ENCODE peak calls at places on chromosomes 12 and 14, in six cellular contexts. I is HepG2, A is K562, E is GM12891, J is H1, Q is GM12878. B is an unnamed sample.

GRCh38 chr12:32365473-32366064 is 33.8 kb upstream of the FGD4 start:
- DNase-seq in I (peak), A (peak), E (peak), J (no peak), Q (peak), B (no peak)

GRCh38 chr12:124765571-124766489 is 97.8 kb downstream of the SCARB1 start:
- DNase-seq in I (no peak), A (no peak), E (no peak), J (no peak), Q (no peak), B (no peak)

GRCh38 chr12:70052931-70053497 is 190.2 kb upstream of the CNOT2 start:
- DNase-seq in I (peak), A (peak), E (no peak), J (no peak), Q (no peak), B (no peak)

GRCh38 chr12:96471368-96472040 is 17.9 kb upstream of the CFAP54 start:
- DNase-seq in I (no peak), A (no peak), E (no peak), J (no peak), Q (no peak), B (no peak)

GRCh38 chr14:22852940-22853767 is 16.8 kb downstream of the MMP14 start:
- DNase-seq in I (peak), A (peak), E (peak), J (peak), Q (peak), B (no peak)

GRCh38 chr12:44616385-44616784 is 259.7 kb downstream of the NELL2 start:
- DNase-seq in I (no peak), A (no peak), E (no peak), J (no peak), Q (no peak), B (no peak)

GRCh38 chr14:104682107-104682593 is 7.3 kb upstream of the INF2 start:
- DNase-seq in I (no peak), A (no peak), E (no peak), J (peak), Q (no peak), B (no peak)

GRCh38 chr12:8081921-8082577 is at the start of gene NECAP1:
- DNase-seq in I (peak), A (peak), E (peak), J (peak), Q (peak), B (peak)

GRCh38 chr12:124565071-124565491 is 2.3 kb downstream of the NCOR2 start:
- DNase-seq in I (no peak), A (no peak), E (no peak), J (peak), Q (no peak), B (no peak)

GRCh38 chr12:98439471-98440164 is 75.8 kb upstream of the TMPO start:
- DNase-seq in I (no peak), A (no peak), E (no peak), J (no peak), Q (no peak), B (no peak)

GRCh38 chr14:31419179-31420012 is 954 bp downstream of the HEATR5A start:
- DNase-seq in I (no peak), A (no peak), E (peak), J (no peak), Q (no peak), B (no peak)

GRCh38 chr14:59187802-59188460 is 536 bp upstream of the DAAM1 start:
- DNase-seq in I (no peak), A (peak), E (no peak), J (no peak), Q (no peak), B (no peak)

GRCh38 chr12:100611031-100611430 is 37.5 kb downstream of the GAS2L3 start:
- DNase-seq in I (no peak), A (no peak), E (no peak), J (no peak), Q (no peak), B (no peak)

GRCh38 chr12:34291426-34291901 is 269.2 kb downstream of the ALG10 start:
- DNase-seq in I (no peak), A (no peak), E (no peak), J (no peak), Q (no peak), B (no peak)

GRCh38 chr12:74537126-74537706 is 419 bp upstream of the ATXN7L3B start:
- DNase-seq in I (peak), A (peak), E (peak), J (no peak), Q (peak), B (no peak)

GRCh38 chr12:123938679-123939480 is 33.8 kb downstream of the CCDC92 start:
- DNase-seq in I (no peak), A (peak), E (no peak), J (peak), Q (no peak), B (no peak)

GRCh38 chr12:123546281-123546680 is 12.8 kb upstream of the RILPL1 start:
- DNase-seq in I (no peak), A (no peak), E (no peak), J (no peak), Q (no peak), B (no peak)

GRCh38 chr12:66665416-66665815 is 13.5 kb downstream of the GRIP1 start:
- DNase-seq in I (no peak), A (no peak), E (no peak), J (no peak), Q (no peak), B (no peak)

GRCh38 chr12:9104087-9104486 is 11.6 kb downstream of the A2M start:
- DNase-seq in I (no peak), A (no peak), E (no peak), J (no peak), Q (no peak), B (no peak)

GRCh38 chr14:60647081-60647836 is 2.0 kb downstream of the SIX1 start:
- DNase-seq in I (peak), A (no peak), E (no peak), J (peak), Q (no peak), B (no peak)

GRCh38 chr12:22860926-22861325 is 236.0 kb downstream of the ETNK1 start:
- DNase-seq in I (no peak), A (no peak), E (no peak), J (no peak), Q (no peak), B (no peak)

GRCh38 chr14:36810209-36810608 is 148.5 kb downstream of the PAX9 start:
- DNase-seq in I (no peak), A (no peak), E (no peak), J (no peak), Q (no peak), B (no peak)

GRCh38 chr14:75123991-75124390 is 2.9 kb downstream of the NEK9 start:
- DNase-seq in I (no peak), A (peak), E (no peak), J (no peak), Q (no peak), B (no peak)

GRCh38 chr12:48016373-48017020 is 12.2 kb upstream of the COL2A1 start:
- DNase-seq in I (no peak), A (no peak), E (no peak), J (no peak), Q (no peak), B (no peak)

GRCh38 chr14:24692382-24693352 is 58.7 kb upstream of the GZMB start:
- DNase-seq in I (no peak), A (no peak), E (no peak), J (no peak), Q (no peak), B (no peak)

GRCh38 chr12:24240707-24241106 is 291.2 kb upstream of the SOX5 start:
- DNase-seq in I (no peak), A (no peak), E (no peak), J (no peak), Q (no peak), B (no peak)

GRCh38 chr14:75200451-75200850 is 24.0 kb upstream of the TMED10 start:
- DNase-seq in I (no peak), A (no peak), E (no peak), J (no peak), Q (no peak), B (no peak)

GRCh38 chr14:97077253-97077653 is 280.1 kb downstream of the VRK1 start:
- DNase-seq in I (no peak), A (peak), E (peak), J (no peak), Q (peak), B (no peak)

GRCh38 chr14:32129124-32129523 is 52.0 kb downstream of the ARHGAP5 start:
- DNase-seq in I (no peak), A (no peak), E (no peak), J (no peak), Q (no peak), B (no peak)

DNA sequence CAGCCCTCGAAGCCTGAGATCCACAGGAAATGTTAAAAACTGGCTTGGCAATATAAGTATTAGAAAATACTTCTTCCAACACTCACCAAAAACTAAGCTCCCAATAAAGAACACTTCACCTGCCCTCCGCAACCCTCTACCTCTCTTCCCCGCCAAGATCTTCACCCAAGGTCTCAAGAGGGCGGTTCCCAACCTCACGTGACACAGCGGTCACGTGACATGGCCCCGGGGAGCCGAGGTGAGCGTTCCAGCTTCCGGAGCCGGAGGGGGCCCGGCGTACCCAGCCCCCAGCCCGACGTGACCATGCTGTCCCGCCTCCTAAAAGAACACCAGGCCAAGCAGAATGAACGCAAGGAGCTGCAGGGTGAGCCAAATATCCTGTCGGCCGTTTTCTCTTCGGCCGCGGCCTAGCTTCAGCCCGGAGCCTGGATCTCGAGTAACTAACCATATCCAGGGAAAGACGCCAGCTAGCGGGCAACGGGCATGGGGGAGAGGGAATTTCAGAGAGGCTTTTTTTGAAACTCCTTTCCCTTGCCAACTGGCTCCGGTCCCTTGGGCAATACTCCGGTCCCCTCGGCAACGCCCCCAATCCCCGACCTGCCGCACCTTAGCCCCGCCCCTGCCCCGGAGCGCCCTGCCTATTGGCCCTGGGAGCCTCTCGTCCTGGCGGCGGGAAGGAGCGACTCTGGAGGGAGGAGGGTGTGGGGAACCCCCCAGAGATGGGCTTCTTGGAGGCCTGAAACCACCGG is at the start of gene BLOC1S1:
- DNase-seq in I (peak), A (peak), E (peak), J (peak), Q (peak), B (peak)
- TF ChIP-seq POLR2AphosphoS5 in I (peak), A (peak), E (peak), J (peak), Q (peak), B (peak)

GRCh38 chr12:14240873-14241220 is 124.6 kb upstream of the ATF7IP start:
- DNase-seq in I (no peak), A (no peak), E (no peak), J (no peak), Q (no peak), B (no peak)

GRCh38 chr12:14243941-14244340 is 121.5 kb upstream of the ATF7IP start:
- DNase-seq in I (no peak), A (no peak), E (no peak), J (no peak), Q (no peak), B (no peak)

GRCh38 chr12:14238224-14238792 is 127.2 kb upstream of the ATF7IP start:
- DNase-seq in I (no peak), A (no peak), E (no peak), J (no peak), Q (no peak), B (no peak)

GRCh38 chr12:14239350-14239934 is 126.0 kb upstream of the ATF7IP start:
- DNase-seq in I (peak), A (no peak), E (no peak), J (peak), Q (peak), B (no peak)

GRCh38 chr12:14239935-14240872 is 125.3 kb upstream of the ATF7IP start:
- DNase-seq in I (no peak), A (no peak), E (no peak), J (peak), Q (peak), B (no peak)
- TF ChIP-seq POLR2A in I (no peak), A (no peak), E (no peak), J (no peak), Q (no peak), B (peak)

DNA sequence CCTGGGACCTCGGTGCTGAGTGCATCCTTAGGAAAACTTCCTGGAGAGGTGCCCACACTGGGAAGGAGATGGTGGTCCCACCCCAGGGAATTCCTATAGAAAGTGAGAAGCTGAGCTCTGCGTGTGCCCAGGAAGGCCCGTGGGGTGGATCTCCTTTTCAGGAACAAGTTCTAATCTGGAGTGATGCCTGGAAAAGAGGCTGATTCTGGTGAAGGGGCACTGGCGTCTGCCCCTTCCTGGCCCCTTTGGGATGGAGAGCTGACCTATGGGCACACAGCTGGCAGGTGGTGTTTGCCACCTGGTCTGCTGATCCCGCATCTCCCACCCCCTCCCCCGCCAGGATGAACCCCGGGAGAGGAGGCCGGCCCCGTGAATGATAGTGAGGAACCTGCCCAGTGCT is 142.0 kb upstream of the RTL1 start:
- DNase-seq in I (no peak), A (no peak), E (no peak), J (no peak), Q (no peak), B (no peak)
- TF ChIP-seq TAF1 in I (no peak), A (no peak), E (no peak), J (no peak), Q (no peak), B (no peak)

DNA sequence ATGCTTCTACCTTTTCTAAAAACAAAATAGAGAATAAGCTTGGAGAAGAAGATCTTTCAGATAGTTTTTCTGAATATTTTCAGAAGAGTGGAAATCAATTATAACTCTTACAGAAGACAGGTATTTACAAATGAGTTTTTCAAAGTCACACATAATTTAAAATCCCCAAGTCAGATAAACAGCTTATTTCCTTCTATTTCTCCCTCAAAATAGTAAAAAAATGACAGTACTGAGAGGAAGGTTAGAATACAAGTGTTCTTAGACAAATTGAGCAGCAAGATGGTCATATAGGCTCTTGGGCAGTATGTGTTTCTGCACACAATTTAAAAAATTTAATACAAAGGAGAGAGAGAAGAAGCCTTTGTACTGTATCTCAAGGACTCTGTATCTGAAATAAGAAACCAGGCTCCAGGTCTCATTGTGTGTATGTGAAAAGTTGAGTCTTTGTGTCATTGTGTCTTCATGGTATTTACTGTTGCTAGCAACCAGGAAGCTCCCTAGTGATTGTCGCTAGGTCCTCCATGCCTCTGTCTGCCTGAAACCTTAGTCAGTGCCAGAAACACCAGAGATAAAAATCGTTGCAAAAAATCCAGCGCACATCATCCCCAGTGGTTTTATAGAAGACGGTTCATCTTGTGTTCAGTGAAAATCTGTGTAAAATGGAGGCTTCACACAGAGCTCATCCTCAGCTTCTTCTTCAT is 12.9 kb upstream of the TUBA1A start:
- DNase-seq in I (no peak), A (peak), E (no peak), J (no peak), Q (no peak), B (no peak)
- TF ChIP-seq POLR2AphosphoS5 in I (no peak), A (no peak), E (no peak), J (no peak), Q (no peak), B (no peak)

GRCh38 chr12:109097140-109097434 is 310 bp upstream of the UNG start:
- DNase-seq in I (no peak), A (no peak), E (no peak), J (no peak), Q (no peak), B (no peak)

GRCh38 chr12:109089683-109090082 is 3.6 kb downstream of the ALKBH2 start:
- DNase-seq in I (no peak), A (no peak), E (no peak), J (no peak), Q (no peak), B (no peak)

GRCh38 chr12:109097435-109098141 is at the start of gene UNG:
- DNase-seq in I (peak), A (peak), E (peak), J (peak), Q (peak), B (peak)

GRCh38 chr12:109092484-109093021 is 719 bp downstream of the ALKBH2 start:
- DNase-seq in I (no peak), A (no peak), E (no peak), J (no peak), Q (no peak), B (no peak)

DNA sequence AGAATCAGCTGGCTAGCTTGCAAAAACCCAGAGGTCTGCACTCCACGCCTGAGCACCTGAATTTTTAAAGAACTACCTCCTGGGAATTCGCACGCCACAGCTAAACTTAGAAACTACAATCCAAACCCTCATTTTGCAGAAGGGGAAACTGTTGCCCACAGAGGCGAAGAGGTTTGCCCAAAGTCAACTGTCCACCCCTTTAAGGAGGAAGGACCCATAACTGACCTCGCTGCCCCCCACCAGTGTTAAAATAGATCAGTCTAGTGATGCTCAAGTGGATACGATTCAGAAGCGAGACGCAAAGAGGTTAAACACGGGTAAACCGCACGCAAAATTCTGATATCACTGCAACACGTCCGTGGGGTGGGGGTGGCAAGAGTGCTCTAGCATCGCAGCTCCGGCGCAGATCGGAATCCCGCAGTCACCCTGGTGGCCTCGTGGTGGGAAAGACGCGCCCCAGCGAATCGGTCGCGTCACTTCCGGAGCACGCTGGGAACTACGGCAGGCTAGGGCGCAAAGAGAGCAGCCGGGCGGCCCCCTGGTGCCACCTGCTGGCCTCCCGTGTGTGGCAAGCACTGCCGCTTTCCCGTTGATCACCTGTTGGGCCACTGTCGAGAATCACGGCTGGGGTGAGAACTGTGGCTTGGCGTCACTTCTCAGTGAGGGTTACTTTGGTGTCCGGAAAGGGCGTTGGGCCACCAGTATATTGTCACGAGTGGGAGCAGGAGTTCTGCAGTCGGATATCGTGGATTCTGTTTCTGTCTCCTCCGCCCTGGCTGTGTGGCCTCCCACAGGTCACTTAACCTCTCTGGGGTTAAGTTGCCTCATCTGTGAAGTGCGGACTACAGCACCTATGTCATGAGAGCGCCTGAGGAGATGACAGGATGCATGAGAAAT is at the start of gene ALKBH2:
- DNase-seq in I (peak), A (peak), E (peak), J (peak), Q (peak), B (peak)
- TF ChIP-seq POLR2A in I (peak), A (peak), E (peak), J (peak), Q (peak), B (peak)

DNA sequence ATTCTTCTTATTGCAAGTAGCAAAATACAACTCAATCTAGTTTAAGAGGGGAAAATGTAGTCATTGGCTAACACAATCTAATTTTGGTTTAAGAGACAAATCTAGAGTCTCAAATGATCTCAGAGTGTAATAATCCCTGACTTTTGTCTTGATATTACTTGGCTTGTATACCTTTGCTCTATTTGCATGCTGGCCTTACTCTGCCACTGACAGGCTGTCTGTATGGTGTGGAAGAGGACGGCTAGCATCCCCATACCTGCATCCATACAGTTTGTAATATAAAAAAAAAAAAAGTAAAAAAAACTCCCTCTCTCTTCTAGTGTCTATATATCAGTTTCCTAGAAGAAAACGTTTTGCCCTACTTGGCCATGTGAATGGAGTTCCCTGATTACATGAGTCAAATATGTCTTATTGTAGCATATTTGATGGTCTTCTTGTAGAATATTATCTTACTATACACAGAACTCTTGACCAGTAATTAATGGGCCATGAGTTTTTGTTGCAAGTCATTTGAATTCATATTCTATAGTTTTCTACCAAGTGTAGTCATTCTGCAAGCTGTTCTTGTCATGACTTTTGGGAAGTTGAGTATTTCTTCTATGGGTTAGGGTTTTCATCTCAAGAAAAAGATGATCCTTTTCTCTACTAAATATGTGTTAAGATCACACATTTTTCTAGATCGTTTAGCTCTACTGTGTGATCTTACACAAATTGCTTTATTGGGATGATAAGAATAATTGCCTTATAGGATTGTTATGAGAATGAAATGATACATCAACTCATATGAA is 8.2 kb downstream of the HIF1A start:
- DNase-seq in I (no peak), A (no peak), E (no peak), J (no peak), Q (no peak), B (no peak)
- TF ChIP-seq TAF1 in I (no peak), A (no peak), E (no peak), J (no peak), Q (no peak), B (no peak)

GRCh38 chr12:56630180-56630632 is at the start of gene BAZ2A:
- DNase-seq in I (peak), A (peak), E (peak), J (peak), Q (no peak), B (peak)
- TF ChIP-seq POLR2AphosphoS5 in I (no peak), A (no peak), E (no peak), J (no peak), Q (no peak), B (no peak)

GRCh38 chr14:83765200-83765599 is 1764.7 kb upstream of the FLRT2 start:
- DNase-seq in I (no peak), A (no peak), E (no peak), J (no peak), Q (no peak), B (no peak)
- TF ChIP-seq POLR2A in I (no peak), A (no peak), E (no peak), J (no peak), Q (no peak), B (no peak)

B was measured in GM12892.